ENCODE peak calls at places on chromosomes 1 and 21, in six cellular contexts. H is H1, O is adrenal gland, K is mammary epithelial cell, P is endothelial cell of umbilical vein, Q is PC-9. N is an unnamed sample. For H3K36me3, the result is how much of the 10 kb centered on the place peaks cover.

GRCh38 chr1:44985747-44986359 is 542 bp downstream of the EIF2B3 start:
- DNase-seq in H (no peak), O (no peak), K (peak), P (peak), Q (no peak), N (peak)

GRCh38 chr21:32475162-32475812 is 62.8 kb downstream of the EVA1C start:
- DNase-seq in H (no peak), O (no peak), K (no peak), P (peak), Q (no peak), N (peak)

GRCh38 chr1:235783148-235783776 is 83.4 kb downstream of the LYST start:
- DNase-seq in H (no peak), O (no peak), K (peak), P (peak), Q (peak), N (peak)

GRCh38 chr1:240385551-240385950 is 226.4 kb downstream of the GREM2 start:
- DNase-seq in H (no peak), O (no peak), K (no peak), P (no peak), Q (no peak), N (no peak)

GRCh38 chr21:42969193-42969600 is 5.2 kb upstream of the PKNOX1 start:
- DNase-seq in H (no peak), O (no peak), K (no peak), P (no peak), Q (no peak), N (no peak)

GRCh38 chr1:57112148-57112547 is 146.3 kb upstream of the C8B start:
- DNase-seq in H (no peak), O (no peak), K (peak), P (no peak), Q (no peak), N (peak)

GRCh38 chr1:153754266-153754665 is 20.9 kb upstream of the SLC27A3 start:
- DNase-seq in H (no peak), O (no peak), K (no peak), P (no peak), Q (no peak), N (no peak)

GRCh38 chr1:84998642-84999280 is 1.8 kb upstream of the MCOLN2 start:
- DNase-seq in H (no peak), O (no peak), K (no peak), P (no peak), Q (no peak), N (peak)

GRCh38 chr1:3968851-3969250 is 68.8 kb upstream of the C1orf174 start:
- DNase-seq in H (no peak), O (no peak), K (no peak), P (no peak), Q (no peak), N (no peak)

GRCh38 chr1:99784809-99785255 is 18.4 kb upstream of the FRRS1 start:
- DNase-seq in H (no peak), O (no peak), K (no peak), P (no peak), Q (peak), N (no peak)

GRCh38 chr1:119729044-119729443 is 17.3 kb downstream of the PHGDH start:
- DNase-seq in H (no peak), O (no peak), K (no peak), P (no peak), Q (no peak), N (no peak)

GRCh38 chr1:119732465-119733168 is 20.9 kb downstream of the PHGDH start:
- DNase-seq in H (no peak), O (no peak), K (peak), P (no peak), Q (peak), N (no peak)

GRCh38 chr1:119733754-119734153 is 22.0 kb downstream of the PHGDH start:
- DNase-seq in H (no peak), O (no peak), K (no peak), P (no peak), Q (no peak), N (no peak)

GRCh38 chr1:119731060-119731459 is 19.3 kb downstream of the PHGDH start:
- DNase-seq in H (no peak), O (no peak), K (peak), P (no peak), Q (peak), N (no peak)

DNA sequence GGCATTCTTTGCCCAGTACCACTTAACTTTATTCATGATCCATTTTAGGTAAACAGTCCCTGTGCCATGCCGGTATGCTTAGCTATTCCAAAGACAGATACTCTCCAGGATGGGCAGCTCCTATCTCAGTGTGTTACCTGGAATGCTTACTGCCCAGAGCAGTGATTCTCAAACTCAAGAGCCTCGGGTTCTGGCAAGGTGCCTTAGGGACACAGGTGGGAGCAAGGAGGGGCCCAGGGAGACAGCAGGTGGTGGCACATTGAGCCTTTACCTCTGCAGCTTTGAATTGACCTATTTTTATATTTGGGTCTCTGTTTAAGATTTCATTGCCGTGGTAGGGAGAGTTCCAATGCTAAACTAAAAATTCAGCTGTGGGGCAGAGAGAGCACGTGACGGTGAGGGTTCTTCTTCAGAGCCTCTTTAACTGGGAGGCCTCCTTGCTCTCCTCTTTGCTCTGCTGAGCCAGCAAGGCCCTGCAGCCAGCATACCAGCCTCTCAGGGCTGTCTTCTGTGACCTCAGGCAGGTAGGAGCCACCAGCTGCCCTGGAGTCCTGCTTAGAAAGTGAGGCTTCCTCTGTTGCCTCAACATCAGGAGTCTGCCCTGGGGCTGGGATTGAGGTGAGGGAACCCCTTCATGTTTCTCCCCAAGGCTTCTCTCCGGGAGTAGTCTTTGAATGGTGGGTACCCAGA is 20.2 kb downstream of the PHGDH start:
- DNase-seq in H (no peak), O (no peak), K (no peak), P (no peak), Q (no peak), N (no peak)
- H3K36me3 ChIP-seq in H (half or more), O (under half), K (under half), P (under half), Q (half or more), N (under half)

DNA sequence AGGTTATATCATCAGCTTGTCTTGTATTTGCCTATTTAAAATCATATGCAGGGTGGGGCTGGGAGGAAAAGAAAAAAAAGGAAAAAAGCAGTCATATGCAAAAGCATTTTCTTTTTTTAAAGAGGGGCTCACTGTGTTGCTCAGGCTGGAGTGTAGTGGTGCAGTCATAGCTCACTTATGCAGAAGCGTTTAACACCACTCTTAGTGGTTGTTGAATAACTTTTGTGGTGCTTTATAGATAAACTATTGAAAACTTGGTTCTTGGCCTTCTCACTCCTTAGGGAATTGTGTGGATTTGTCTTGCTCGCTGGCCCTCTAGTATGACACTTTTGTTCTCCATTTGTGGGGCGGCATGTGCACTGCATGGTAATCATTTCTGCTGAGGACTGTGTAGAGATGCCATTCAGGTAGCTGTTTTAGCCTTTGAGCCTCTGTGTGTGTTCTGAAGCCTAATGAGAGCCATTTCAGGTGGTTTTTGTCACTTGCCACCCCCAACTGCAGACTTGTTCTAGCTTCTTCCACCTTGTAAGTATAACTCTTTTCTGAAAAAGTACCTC is 77.8 kb downstream of the KIF1B start:
- DNase-seq in H (no peak), O (no peak), K (no peak), P (no peak), Q (no peak), N (no peak)
- H3K36me3 ChIP-seq in H (under half), O (under half), K (under half), P (under half), Q (under half), N (under half)

GRCh38 chr1:173963477-173963876 is 46.4 kb upstream of the SERPINC1 start:
- DNase-seq in H (no peak), O (no peak), K (no peak), P (no peak), Q (no peak), N (no peak)

GRCh38 chr1:173960625-173961024 is 43.5 kb upstream of the SERPINC1 start:
- DNase-seq in H (no peak), O (no peak), K (no peak), P (peak), Q (no peak), N (no peak)
- H3K36me3 ChIP-seq in H (under half), O (half or more), K (under half), P (under half), Q (under half), N (half or more)

GRCh38 chr1:115217150-115218033 is 120.7 kb downstream of the NGF start:
- DNase-seq in H (no peak), O (no peak), K (no peak), P (no peak), Q (no peak), N (no peak)

GRCh38 chr1:115219937-115220336 is 118.1 kb downstream of the NGF start:
- DNase-seq in H (no peak), O (no peak), K (no peak), P (no peak), Q (no peak), N (peak)

GRCh38 chr1:115220340-115221030 is 117.6 kb downstream of the NGF start:
- DNase-seq in H (no peak), O (no peak), K (no peak), P (no peak), Q (no peak), N (no peak)

GRCh38 chr1:115218034-115218405 is 120.0 kb downstream of the NGF start:
- DNase-seq in H (no peak), O (no peak), K (no peak), P (no peak), Q (no peak), N (no peak)

DNA sequence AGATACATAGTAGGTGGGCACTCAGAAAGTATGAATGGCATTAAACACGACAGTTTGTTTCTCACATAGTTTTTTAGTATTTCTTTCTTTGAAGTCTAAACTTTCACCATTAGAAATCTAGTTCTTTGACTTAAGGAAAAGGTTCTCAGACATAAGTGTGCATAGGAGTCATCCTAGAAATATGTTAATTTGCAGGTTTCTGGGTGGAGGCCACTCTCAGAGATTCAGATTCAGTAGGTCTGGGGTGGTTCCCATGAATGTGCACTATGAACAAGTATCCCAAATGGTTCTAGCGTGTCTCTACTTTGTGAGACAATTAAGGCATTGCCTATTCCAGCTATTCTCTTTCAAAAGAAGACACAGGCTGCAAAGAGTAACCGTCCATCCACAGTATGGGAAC is 119.4 kb downstream of the NGF start:
- DNase-seq in H (no peak), O (no peak), K (peak), P (no peak), Q (peak), N (peak)
- H3K36me3 ChIP-seq in H (under half), O (under half), K (under half), P (under half), Q (under half), N (under half)